ENCODE peak calls at places on chromosomes 5 and 9, in seven cellular contexts. One of them, this sample, is unnamed. For H3K27me3, the result is how much of the 10 kb centered on the place peaks cover.

GRCh38 chr9:131095666-131096489 is 453 bp upstream of the AIF1L start:
- DNase-seq in brain microvascular endothelial cell: no peak
- DNase-seq in heart right ventricle: peak
- DNase-seq in CD8-positive, alpha-beta T cell: no peak
- DNase-seq in neuronal stem cell: peak
- DNase-seq in effector memory CD4-positive, alpha-beta T cell: no peak
- DNase-seq in thyroid gland: peak
- DNase-seq in this sample: no peak

GRCh38 chr5:154044585-154044984 is 5.8 kb downstream of the MFAP3 start:
- DNase-seq in brain microvascular endothelial cell: no peak
- DNase-seq in heart right ventricle: no peak
- DNase-seq in CD8-positive, alpha-beta T cell: no peak
- DNase-seq in neuronal stem cell: no peak
- DNase-seq in effector memory CD4-positive, alpha-beta T cell: no peak
- DNase-seq in thyroid gland: no peak
- DNase-seq in this sample: no peak

GRCh38 chr9:16602494-16602893 is 268.0 kb downstream of the BNC2 start:
- DNase-seq in brain microvascular endothelial cell: no peak
- DNase-seq in heart right ventricle: no peak
- DNase-seq in CD8-positive, alpha-beta T cell: no peak
- DNase-seq in neuronal stem cell: no peak
- DNase-seq in effector memory CD4-positive, alpha-beta T cell: no peak
- DNase-seq in thyroid gland: no peak
- DNase-seq in this sample: no peak

GRCh38 chr5:134125195-134126015 is 10.9 kb downstream of the TCF7 start:
- DNase-seq in brain microvascular endothelial cell: peak
- DNase-seq in heart right ventricle: no peak
- DNase-seq in CD8-positive, alpha-beta T cell: no peak
- DNase-seq in neuronal stem cell: no peak
- DNase-seq in effector memory CD4-positive, alpha-beta T cell: no peak
- DNase-seq in thyroid gland: peak
- DNase-seq in this sample: peak

GRCh38 chr9:33159058-33159759 is 7.9 kb downstream of the B4GALT1 start:
- DNase-seq in brain microvascular endothelial cell: peak
- DNase-seq in heart right ventricle: peak
- DNase-seq in CD8-positive, alpha-beta T cell: peak
- DNase-seq in neuronal stem cell: no peak
- DNase-seq in effector memory CD4-positive, alpha-beta T cell: peak
- DNase-seq in thyroid gland: peak
- DNase-seq in this sample: no peak

GRCh38 chr5:132827943-132828673 is 2.3 kb downstream of the SHROOM1 start:
- DNase-seq in brain microvascular endothelial cell: no peak
- DNase-seq in heart right ventricle: no peak
- DNase-seq in CD8-positive, alpha-beta T cell: no peak
- DNase-seq in neuronal stem cell: no peak
- DNase-seq in effector memory CD4-positive, alpha-beta T cell: no peak
- DNase-seq in thyroid gland: no peak
- DNase-seq in this sample: no peak

GRCh38 chr5:137141779-137142178 is 357.3 kb downstream of the SPOCK1 start:
- DNase-seq in brain microvascular endothelial cell: no peak
- DNase-seq in heart right ventricle: no peak
- DNase-seq in CD8-positive, alpha-beta T cell: no peak
- DNase-seq in neuronal stem cell: no peak
- DNase-seq in effector memory CD4-positive, alpha-beta T cell: no peak
- DNase-seq in thyroid gland: no peak
- DNase-seq in this sample: no peak

GRCh38 chr5:151096001-151096373 is 15.2 kb upstream of the TNIP1 start:
- DNase-seq in brain microvascular endothelial cell: no peak
- DNase-seq in heart right ventricle: no peak
- DNase-seq in CD8-positive, alpha-beta T cell: no peak
- DNase-seq in neuronal stem cell: no peak
- DNase-seq in effector memory CD4-positive, alpha-beta T cell: no peak
- DNase-seq in thyroid gland: no peak
- DNase-seq in this sample: no peak

GRCh38 chr9:36911601-36912412 is 122.3 kb downstream of the PAX5 start:
- DNase-seq in brain microvascular endothelial cell: no peak
- DNase-seq in heart right ventricle: no peak
- DNase-seq in CD8-positive, alpha-beta T cell: no peak
- DNase-seq in neuronal stem cell: no peak
- DNase-seq in effector memory CD4-positive, alpha-beta T cell: no peak
- DNase-seq in thyroid gland: no peak
- DNase-seq in this sample: no peak

GRCh38 chr5:95938766-95939165 is 22.9 kb downstream of the ELL2 start:
- DNase-seq in brain microvascular endothelial cell: no peak
- DNase-seq in heart right ventricle: no peak
- DNase-seq in CD8-positive, alpha-beta T cell: no peak
- DNase-seq in neuronal stem cell: no peak
- DNase-seq in effector memory CD4-positive, alpha-beta T cell: no peak
- DNase-seq in thyroid gland: no peak
- DNase-seq in this sample: no peak

GRCh38 chr9:95045751-95046150 is 271.8 kb downstream of the FANCC start:
- DNase-seq in brain microvascular endothelial cell: no peak
- DNase-seq in heart right ventricle: no peak
- DNase-seq in CD8-positive, alpha-beta T cell: no peak
- DNase-seq in neuronal stem cell: no peak
- DNase-seq in effector memory CD4-positive, alpha-beta T cell: no peak
- DNase-seq in thyroid gland: no peak
- DNase-seq in this sample: no peak

GRCh38 chr9:95048225-95049087 is 269.1 kb downstream of the FANCC start:
- DNase-seq in brain microvascular endothelial cell: no peak
- DNase-seq in heart right ventricle: peak
- DNase-seq in CD8-positive, alpha-beta T cell: peak
- DNase-seq in neuronal stem cell: peak
- DNase-seq in effector memory CD4-positive, alpha-beta T cell: peak
- DNase-seq in thyroid gland: peak
- DNase-seq in this sample: no peak

GRCh38 chr9:95044731-95045508 is 272.6 kb downstream of the FANCC start:
- DNase-seq in brain microvascular endothelial cell: no peak
- DNase-seq in heart right ventricle: peak
- DNase-seq in CD8-positive, alpha-beta T cell: no peak
- DNase-seq in neuronal stem cell: peak
- DNase-seq in effector memory CD4-positive, alpha-beta T cell: no peak
- DNase-seq in thyroid gland: peak
- DNase-seq in this sample: no peak

GRCh38 chr9:95049761-95050160 is 267.7 kb downstream of the FANCC start:
- DNase-seq in brain microvascular endothelial cell: no peak
- DNase-seq in heart right ventricle: no peak
- DNase-seq in CD8-positive, alpha-beta T cell: no peak
- DNase-seq in neuronal stem cell: no peak
- DNase-seq in effector memory CD4-positive, alpha-beta T cell: no peak
- DNase-seq in thyroid gland: no peak
- DNase-seq in this sample: no peak

GRCh38 chr9:95047452-95048224 is 269.9 kb downstream of the FANCC start:
- DNase-seq in brain microvascular endothelial cell: no peak
- DNase-seq in heart right ventricle: no peak
- DNase-seq in CD8-positive, alpha-beta T cell: no peak
- DNase-seq in neuronal stem cell: no peak
- DNase-seq in effector memory CD4-positive, alpha-beta T cell: no peak
- DNase-seq in thyroid gland: no peak
- DNase-seq in this sample: no peak
- H3K4me3 ChIP-seq in brain microvascular endothelial cell: no peak
- H3K4me3 ChIP-seq in heart right ventricle: peak
- H3K4me3 ChIP-seq in CD8-positive, alpha-beta T cell: no peak
- H3K4me3 ChIP-seq in neuronal stem cell: no peak
- H3K4me3 ChIP-seq in effector memory CD4-positive, alpha-beta T cell: peak
- H3K4me3 ChIP-seq in thyroid gland: no peak
- H3K4me3 ChIP-seq in this sample: peak

GRCh38 chr5:170201311-170201710 is 31.5 kb upstream of the C5orf58 start:
- DNase-seq in brain microvascular endothelial cell: no peak
- DNase-seq in heart right ventricle: no peak
- DNase-seq in CD8-positive, alpha-beta T cell: no peak
- DNase-seq in neuronal stem cell: no peak
- DNase-seq in effector memory CD4-positive, alpha-beta T cell: no peak
- DNase-seq in thyroid gland: no peak
- DNase-seq in this sample: no peak

GRCh38 chr5:170195876-170196275 is 36.9 kb upstream of the C5orf58 start:
- DNase-seq in brain microvascular endothelial cell: no peak
- DNase-seq in heart right ventricle: no peak
- DNase-seq in CD8-positive, alpha-beta T cell: no peak
- DNase-seq in neuronal stem cell: no peak
- DNase-seq in effector memory CD4-positive, alpha-beta T cell: no peak
- DNase-seq in thyroid gland: no peak
- DNase-seq in this sample: no peak

DNA sequence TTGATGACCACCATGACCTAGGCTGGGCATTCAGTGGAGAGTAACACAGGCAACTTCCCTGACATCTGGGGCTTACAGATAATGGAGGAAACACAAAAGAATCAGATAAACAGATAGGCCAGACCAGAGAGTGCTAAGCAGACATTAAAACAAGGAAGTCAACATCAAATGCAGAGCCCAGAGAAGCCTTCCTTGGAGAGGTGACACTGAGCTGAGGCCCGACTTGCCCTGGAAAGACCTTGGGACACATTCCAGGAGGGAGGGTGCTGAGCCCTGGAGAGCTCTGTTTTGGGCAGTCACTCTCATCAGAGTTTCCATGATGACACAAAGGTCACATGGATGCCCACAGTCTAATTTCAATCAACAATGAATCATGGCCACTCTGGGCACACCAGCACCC is 31.9 kb upstream of the C5orf58 start:
- DNase-seq in brain microvascular endothelial cell: no peak
- DNase-seq in heart right ventricle: no peak
- DNase-seq in CD8-positive, alpha-beta T cell: no peak
- DNase-seq in neuronal stem cell: no peak
- DNase-seq in effector memory CD4-positive, alpha-beta T cell: no peak
- DNase-seq in thyroid gland: no peak
- DNase-seq in this sample: no peak
- H3K27me3 ChIP-seq in brain microvascular endothelial cell: under half
- H3K27me3 ChIP-seq in heart right ventricle: under half
- H3K27me3 ChIP-seq in CD8-positive, alpha-beta T cell: under half
- H3K27me3 ChIP-seq in neuronal stem cell: under half
- H3K27me3 ChIP-seq in effector memory CD4-positive, alpha-beta T cell: under half
- H3K27me3 ChIP-seq in thyroid gland: under half
- H3K27me3 ChIP-seq in this sample: under half

DNA sequence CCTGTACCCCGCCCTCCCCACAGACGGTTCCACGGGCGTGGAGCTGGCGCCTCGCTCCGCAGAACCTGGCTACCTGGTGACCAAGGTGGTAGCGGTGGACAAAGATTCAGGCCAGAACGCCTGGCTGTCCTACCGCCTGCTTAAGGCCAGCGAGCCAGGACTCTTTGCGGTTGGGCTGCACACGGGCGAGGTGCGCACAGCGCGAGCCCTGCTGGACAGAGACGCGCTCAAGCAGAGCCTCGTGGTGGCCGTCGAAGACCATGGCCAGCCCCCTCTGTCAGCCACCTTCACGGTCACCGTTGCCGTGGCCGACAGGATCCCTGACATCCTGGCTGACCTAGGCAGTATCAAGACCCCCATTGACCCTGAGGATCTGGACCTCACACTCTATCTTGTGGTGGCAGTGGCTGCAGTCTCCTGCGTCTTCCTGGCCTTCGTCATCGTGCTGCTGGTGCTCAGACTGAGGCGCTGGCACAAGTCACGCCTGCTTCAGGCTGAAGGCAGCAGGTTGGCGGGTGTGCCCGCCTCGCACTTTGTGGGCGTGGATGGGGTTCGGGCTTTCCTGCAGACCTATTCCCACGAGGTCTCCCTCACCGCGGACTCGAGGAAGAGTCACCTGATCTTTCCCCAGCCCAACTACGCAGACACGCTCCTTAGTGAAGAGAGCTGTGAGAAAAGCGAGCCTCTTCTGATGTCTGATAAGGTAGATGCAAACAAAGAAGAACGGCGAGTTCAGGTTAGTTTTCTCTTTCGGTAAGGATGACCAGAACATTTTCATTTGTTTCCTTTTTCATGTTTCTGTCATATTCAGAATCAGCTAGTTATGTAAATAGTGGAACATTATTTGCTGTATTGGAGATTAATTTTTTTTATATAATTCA is 2.3 kb downstream of the PCDHGA5 start:
- DNase-seq in brain microvascular endothelial cell: no peak
- DNase-seq in heart right ventricle: no peak
- DNase-seq in CD8-positive, alpha-beta T cell: no peak
- DNase-seq in neuronal stem cell: no peak
- DNase-seq in effector memory CD4-positive, alpha-beta T cell: no peak
- DNase-seq in thyroid gland: no peak
- DNase-seq in this sample: no peak
- H3K4me3 ChIP-seq in brain microvascular endothelial cell: no peak
- H3K4me3 ChIP-seq in heart right ventricle: no peak
- H3K4me3 ChIP-seq in CD8-positive, alpha-beta T cell: no peak
- H3K4me3 ChIP-seq in neuronal stem cell: no peak
- H3K4me3 ChIP-seq in effector memory CD4-positive, alpha-beta T cell: no peak
- H3K4me3 ChIP-seq in thyroid gland: no peak
- H3K4me3 ChIP-seq in this sample: no peak

DNA sequence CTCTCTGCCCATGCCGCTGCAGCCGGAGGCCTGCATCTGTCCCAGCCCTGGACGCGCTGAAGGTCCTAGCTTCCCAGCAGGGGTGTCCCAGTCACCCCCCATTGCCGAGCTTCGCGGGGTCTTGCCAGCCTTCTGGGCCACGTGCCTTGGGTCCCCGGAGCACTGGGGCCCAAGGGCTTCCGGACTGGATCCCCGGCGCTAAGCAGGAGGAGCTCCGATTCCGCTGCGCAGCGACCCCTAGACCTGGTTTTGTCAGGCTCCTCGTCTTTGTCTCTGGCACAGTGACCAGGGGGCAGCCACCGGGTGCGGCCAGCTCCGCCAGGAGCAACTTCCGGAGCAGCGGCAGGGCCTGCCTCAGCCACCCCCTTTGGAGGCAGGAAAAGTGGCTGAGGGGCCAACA is 3.3 kb upstream of the IRX1 start:
- DNase-seq in brain microvascular endothelial cell: no peak
- DNase-seq in heart right ventricle: no peak
- DNase-seq in CD8-positive, alpha-beta T cell: no peak
- DNase-seq in neuronal stem cell: no peak
- DNase-seq in effector memory CD4-positive, alpha-beta T cell: no peak
- DNase-seq in thyroid gland: no peak
- DNase-seq in this sample: no peak
- H3K27me3 ChIP-seq in brain microvascular endothelial cell: under half
- H3K27me3 ChIP-seq in heart right ventricle: half or more
- H3K27me3 ChIP-seq in CD8-positive, alpha-beta T cell: under half
- H3K27me3 ChIP-seq in neuronal stem cell: under half
- H3K27me3 ChIP-seq in effector memory CD4-positive, alpha-beta T cell: under half
- H3K27me3 ChIP-seq in thyroid gland: under half
- H3K27me3 ChIP-seq in this sample: under half

GRCh38 chr5:130017173-130017572 is 112.9 kb downstream of the CHSY3 start:
- DNase-seq in brain microvascular endothelial cell: no peak
- DNase-seq in heart right ventricle: no peak
- DNase-seq in CD8-positive, alpha-beta T cell: no peak
- DNase-seq in neuronal stem cell: no peak
- DNase-seq in effector memory CD4-positive, alpha-beta T cell: no peak
- DNase-seq in thyroid gland: no peak
- DNase-seq in this sample: no peak
- H3K4me3 ChIP-seq in brain microvascular endothelial cell: no peak
- H3K4me3 ChIP-seq in heart right ventricle: no peak
- H3K4me3 ChIP-seq in CD8-positive, alpha-beta T cell: no peak
- H3K4me3 ChIP-seq in neuronal stem cell: no peak
- H3K4me3 ChIP-seq in effector memory CD4-positive, alpha-beta T cell: no peak
- H3K4me3 ChIP-seq in thyroid gland: no peak
- H3K4me3 ChIP-seq in this sample: no peak

GRCh38 chr5:170499621-170500020 is 4.2 kb upstream of the KCNIP1 start:
- DNase-seq in brain microvascular endothelial cell: no peak
- DNase-seq in heart right ventricle: no peak
- DNase-seq in CD8-positive, alpha-beta T cell: no peak
- DNase-seq in neuronal stem cell: no peak
- DNase-seq in effector memory CD4-positive, alpha-beta T cell: no peak
- DNase-seq in thyroid gland: no peak
- DNase-seq in this sample: no peak
- H3K27me3 ChIP-seq in brain microvascular endothelial cell: under half
- H3K27me3 ChIP-seq in heart right ventricle: under half
- H3K27me3 ChIP-seq in CD8-positive, alpha-beta T cell: under half
- H3K27me3 ChIP-seq in neuronal stem cell: under half
- H3K27me3 ChIP-seq in effector memory CD4-positive, alpha-beta T cell: under half
- H3K27me3 ChIP-seq in thyroid gland: under half
- H3K27me3 ChIP-seq in this sample: under half

This sample was measured in BJ.